ENCODE peak calls at places on chromosomes 2 and 18, in seven cellular contexts. One of them, this sample, is unnamed.

GRCh38 chr2:239439383-239440315 is 38.8 kb upstream of the HDAC4 start:
- DNase-seq in sigmoid colon: no peak
- DNase-seq in upper lobe of right lung: no peak
- DNase-seq in body of pancreas: no peak
- DNase-seq in lung: no peak
- DNase-seq in pancreas: no peak
- DNase-seq in esophagus squamous epithelium: no peak
- DNase-seq in this sample: no peak

GRCh38 chr2:102147935-102148334 is 5.4 kb downstream of the IL1R1 start:
- DNase-seq in upper lobe of right lung: no peak
- DNase-seq in esophagus squamous epithelium: no peak
- DNase-seq in lung: no peak
- DNase-seq in pancreas: no peak
- DNase-seq in body of pancreas: no peak
- DNase-seq in sigmoid colon: no peak
- DNase-seq in this sample: no peak

GRCh38 chr2:241135737-241136136 is 13.5 kb downstream of the PASK start:
- DNase-seq in esophagus squamous epithelium: no peak
- DNase-seq in sigmoid colon: peak; percentile 48
- DNase-seq in body of pancreas: no peak
- DNase-seq in pancreas: no peak
- DNase-seq in upper lobe of right lung: no peak
- DNase-seq in lung: no peak
- DNase-seq in this sample: peak; percentile 72

GRCh38 chr2:171813729-171814128 is 80.3 kb downstream of the SLC25A12 start:
- DNase-seq in body of pancreas: no peak
- DNase-seq in pancreas: no peak
- DNase-seq in sigmoid colon: no peak
- DNase-seq in lung: no peak
- DNase-seq in upper lobe of right lung: no peak
- DNase-seq in esophagus squamous epithelium: no peak
- DNase-seq in this sample: no peak

GRCh38 chr2:120861576-120862191 is 126.0 kb downstream of the GLI2 start:
- DNase-seq in esophagus squamous epithelium: no peak
- DNase-seq in body of pancreas: no peak
- DNase-seq in lung: no peak
- DNase-seq in upper lobe of right lung: peak; percentile 54
- DNase-seq in pancreas: no peak
- DNase-seq in sigmoid colon: no peak
- DNase-seq in this sample: no peak

GRCh38 chr2:168767258-168767657 is 35.2 kb upstream of the NOSTRIN start:
- DNase-seq in sigmoid colon: no peak
- DNase-seq in esophagus squamous epithelium: no peak
- DNase-seq in pancreas: no peak
- DNase-seq in body of pancreas: no peak
- DNase-seq in lung: no peak
- DNase-seq in upper lobe of right lung: no peak
- DNase-seq in this sample: no peak

GRCh38 chr2:3491716-3492474 is 27.4 kb downstream of the ADI1 start:
- DNase-seq in body of pancreas: no peak
- DNase-seq in lung: no peak
- DNase-seq in sigmoid colon: no peak
- DNase-seq in esophagus squamous epithelium: no peak
- DNase-seq in pancreas: no peak
- DNase-seq in upper lobe of right lung: peak; percentile 46
- DNase-seq in this sample: no peak

GRCh38 chr2:61853848-61854434 is at the start of gene FAM161A:
- DNase-seq in lung: peak; percentile 83
- DNase-seq in body of pancreas: peak; percentile 92
- DNase-seq in esophagus squamous epithelium: peak; percentile 56
- DNase-seq in pancreas: peak; percentile 90
- DNase-seq in sigmoid colon: peak; percentile 94
- DNase-seq in upper lobe of right lung: peak; percentile 94
- DNase-seq in this sample: peak; percentile 73

GRCh38 chr18:31555971-31556747 is 35.5 kb upstream of the TTR start:
- DNase-seq in body of pancreas: peak; percentile 52
- DNase-seq in sigmoid colon: no peak
- DNase-seq in esophagus squamous epithelium: no peak
- DNase-seq in upper lobe of right lung: no peak
- DNase-seq in pancreas: no peak
- DNase-seq in lung: no peak
- DNase-seq in this sample: peak; percentile 77

GRCh38 chr2:70381235-70381634 is 79.4 kb upstream of the FAM136A start:
- DNase-seq in sigmoid colon: no peak
- DNase-seq in lung: no peak
- DNase-seq in upper lobe of right lung: no peak
- DNase-seq in esophagus squamous epithelium: no peak
- DNase-seq in pancreas: no peak
- DNase-seq in body of pancreas: no peak
- DNase-seq in this sample: no peak

GRCh38 chr18:35577045-35577848 is 4.3 kb upstream of the GALNT1 start:
- DNase-seq in sigmoid colon: no peak
- DNase-seq in esophagus squamous epithelium: no peak
- DNase-seq in lung: no peak
- DNase-seq in body of pancreas: no peak
- DNase-seq in upper lobe of right lung: no peak
- DNase-seq in pancreas: no peak
- DNase-seq in this sample: no peak

GRCh38 chr18:49768051-49768391 is 45.3 kb downstream of the ACAA2 start:
- DNase-seq in esophagus squamous epithelium: no peak
- DNase-seq in body of pancreas: peak; percentile 72
- DNase-seq in pancreas: no peak
- DNase-seq in lung: peak; percentile 48
- DNase-seq in upper lobe of right lung: peak; percentile 75
- DNase-seq in sigmoid colon: no peak
- DNase-seq in this sample: peak; percentile 77

GRCh38 chr2:29011650-29012060 is 30.6 kb downstream of the TOGARAM2 start:
- DNase-seq in lung: peak; percentile 58
- DNase-seq in upper lobe of right lung: peak; percentile 83
- DNase-seq in body of pancreas: peak; percentile 53
- DNase-seq in esophagus squamous epithelium: no peak
- DNase-seq in sigmoid colon: no peak
- DNase-seq in pancreas: no peak
- DNase-seq in this sample: peak; percentile 65

GRCh38 chr2:120346034-120346666 is at the start of gene INHBB:
- DNase-seq in pancreas: peak; percentile 46
- DNase-seq in sigmoid colon: no peak
- DNase-seq in upper lobe of right lung: no peak
- DNase-seq in lung: no peak
- DNase-seq in body of pancreas: peak; percentile 40
- DNase-seq in esophagus squamous epithelium: no peak
- DNase-seq in this sample: no peak

GRCh38 chr2:28322051-28322450 is 70.6 kb upstream of the FOSL2 start:
- DNase-seq in upper lobe of right lung: no peak
- DNase-seq in pancreas: no peak
- DNase-seq in lung: no peak
- DNase-seq in sigmoid colon: no peak
- DNase-seq in esophagus squamous epithelium: no peak
- DNase-seq in body of pancreas: no peak
- DNase-seq in this sample: no peak

GRCh38 chr18:58615150-58616132 is 13.4 kb downstream of the ALPK2 start:
- DNase-seq in upper lobe of right lung: no peak
- DNase-seq in body of pancreas: no peak
- DNase-seq in pancreas: no peak
- DNase-seq in lung: no peak
- DNase-seq in sigmoid colon: no peak
- DNase-seq in esophagus squamous epithelium: no peak
- DNase-seq in this sample: peak; percentile 72

GRCh38 chr2:150522269-150522668 is 34.8 kb upstream of the RND3 start:
- DNase-seq in pancreas: no peak
- DNase-seq in sigmoid colon: no peak
- DNase-seq in upper lobe of right lung: no peak
- DNase-seq in esophagus squamous epithelium: no peak
- DNase-seq in lung: no peak
- DNase-seq in body of pancreas: no peak
- DNase-seq in this sample: no peak

GRCh38 chr18:44943201-44943881 is 262.7 kb downstream of the SETBP1 start:
- DNase-seq in esophagus squamous epithelium: no peak
- DNase-seq in body of pancreas: no peak
- DNase-seq in upper lobe of right lung: no peak
- DNase-seq in lung: no peak
- DNase-seq in sigmoid colon: no peak
- DNase-seq in pancreas: no peak
- DNase-seq in this sample: no peak

GRCh38 chr2:135904590-135904989 is 28.3 kb upstream of the MCM6 start:
- DNase-seq in lung: no peak
- DNase-seq in sigmoid colon: no peak
- DNase-seq in pancreas: no peak
- DNase-seq in esophagus squamous epithelium: no peak
- DNase-seq in upper lobe of right lung: no peak
- DNase-seq in body of pancreas: no peak
- DNase-seq in this sample: peak; percentile 4

GRCh38 chr18:44632469-44633145 is 48.1 kb upstream of the SETBP1 start:
- DNase-seq in pancreas: no peak
- DNase-seq in sigmoid colon: no peak
- DNase-seq in lung: no peak
- DNase-seq in esophagus squamous epithelium: no peak
- DNase-seq in upper lobe of right lung: no peak
- DNase-seq in body of pancreas: no peak
- DNase-seq in this sample: no peak

GRCh38 chr2:11079131-11079824 is 76.0 kb upstream of the SLC66A3 start:
- DNase-seq in pancreas: no peak
- DNase-seq in esophagus squamous epithelium: no peak
- DNase-seq in sigmoid colon: no peak
- DNase-seq in lung: peak; percentile 15
- DNase-seq in body of pancreas: peak; percentile 29
- DNase-seq in upper lobe of right lung: no peak
- DNase-seq in this sample: no peak

GRCh38 chr18:46265190-46266156 is 161.3 kb downstream of the HAUS1 start:
- DNase-seq in sigmoid colon: no peak
- DNase-seq in esophagus squamous epithelium: no peak
- DNase-seq in upper lobe of right lung: no peak
- DNase-seq in pancreas: no peak
- DNase-seq in lung: no peak
- DNase-seq in body of pancreas: no peak
- DNase-seq in this sample: no peak

GRCh38 chr2:78056976-78057375 is 534.8 kb upstream of the LRRTM4 start:
- DNase-seq in pancreas: no peak
- DNase-seq in body of pancreas: no peak
- DNase-seq in sigmoid colon: no peak
- DNase-seq in esophagus squamous epithelium: no peak
- DNase-seq in upper lobe of right lung: no peak
- DNase-seq in lung: no peak
- DNase-seq in this sample: no peak

DNA sequence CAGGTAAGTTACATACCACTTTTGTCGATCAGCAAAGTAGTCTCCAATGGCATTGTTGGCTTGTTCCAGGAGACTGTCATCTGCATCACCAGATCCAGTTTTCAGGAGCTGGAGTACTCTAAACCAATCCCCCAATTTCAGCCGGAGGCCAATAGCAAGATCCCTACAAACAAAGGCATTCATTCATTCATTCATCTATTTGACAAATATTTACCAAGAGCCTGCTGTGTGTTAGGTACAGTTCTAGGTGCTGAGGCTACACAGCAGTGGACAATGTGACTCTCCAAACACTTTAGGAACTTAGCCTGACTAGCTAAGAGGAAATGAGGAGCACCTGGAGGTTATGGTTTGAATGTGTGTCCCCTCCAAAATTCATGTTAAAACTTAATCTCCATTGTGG is 34.4 kb upstream of the TTC32 start:
- DNase-seq in pancreas: no peak
- DNase-seq in body of pancreas: no peak
- DNase-seq in upper lobe of right lung: no peak
- DNase-seq in esophagus squamous epithelium: no peak
- DNase-seq in sigmoid colon: no peak
- DNase-seq in lung: no peak
- DNase-seq in this sample: no peak
- H3K36me3 ChIP-seq in pancreas: peaks cover 7% of the 10 kb centered on the region
- H3K36me3 ChIP-seq in body of pancreas: no peaks in the 10 kb centered on the region
- H3K36me3 ChIP-seq in upper lobe of right lung: peaks cover 31% of the 10 kb centered on the region
- H3K36me3 ChIP-seq in esophagus squamous epithelium: no peaks in the 10 kb centered on the region
- H3K36me3 ChIP-seq in sigmoid colon: peaks cover 11% of the 10 kb centered on the region
- H3K36me3 ChIP-seq in lung: peaks cover 17% of the 10 kb centered on the region
- H3K36me3 ChIP-seq in this sample: no peaks in the 10 kb centered on the region

GRCh38 chr2:235007664-235008457 is 56.0 kb downstream of the SH3BP4 start:
- DNase-seq in pancreas: peak; percentile 42
- DNase-seq in lung: no peak
- DNase-seq in upper lobe of right lung: no peak
- DNase-seq in body of pancreas: no peak
- DNase-seq in sigmoid colon: no peak
- DNase-seq in esophagus squamous epithelium: no peak
- DNase-seq in this sample: no peak

GRCh38 chr2:235008584-235009044 is 56.8 kb downstream of the SH3BP4 start:
- DNase-seq in body of pancreas: peak; percentile 82
- DNase-seq in lung: no peak
- DNase-seq in upper lobe of right lung: no peak
- DNase-seq in sigmoid colon: no peak
- DNase-seq in pancreas: no peak
- DNase-seq in esophagus squamous epithelium: no peak
- DNase-seq in this sample: peak; percentile 86

GRCh38 chr2:235006986-235007385 is 55.2 kb downstream of the SH3BP4 start:
- DNase-seq in esophagus squamous epithelium: no peak
- DNase-seq in sigmoid colon: no peak
- DNase-seq in pancreas: no peak
- DNase-seq in lung: no peak
- DNase-seq in upper lobe of right lung: no peak
- DNase-seq in body of pancreas: no peak
- DNase-seq in this sample: no peak

GRCh38 chr2:235010117-235010729 is 58.4 kb downstream of the SH3BP4 start:
- DNase-seq in sigmoid colon: no peak
- DNase-seq in pancreas: no peak
- DNase-seq in lung: no peak
- DNase-seq in upper lobe of right lung: no peak
- DNase-seq in body of pancreas: no peak
- DNase-seq in esophagus squamous epithelium: no peak
- DNase-seq in this sample: peak; percentile 77

DNA sequence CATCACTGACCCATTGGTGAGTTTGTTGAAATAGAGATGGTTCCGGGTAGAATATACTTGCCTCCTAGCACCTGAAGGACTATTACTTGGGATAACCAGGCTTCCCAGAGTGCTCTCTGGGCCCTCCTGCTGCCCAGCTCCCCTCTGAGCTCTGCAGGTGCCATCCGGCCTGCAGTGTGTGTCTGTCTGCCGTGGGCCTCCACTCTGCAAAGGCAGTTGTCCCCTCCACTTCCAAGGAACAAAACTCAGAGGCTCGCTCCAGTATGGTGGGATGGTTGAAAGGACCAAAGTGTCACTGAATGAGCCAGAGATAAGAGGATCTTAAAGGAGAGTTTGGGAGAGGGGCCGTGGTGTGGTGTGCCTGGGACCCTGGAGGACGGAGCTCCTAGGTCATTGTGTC is 57.3 kb downstream of the SH3BP4 start:
- DNase-seq in pancreas: no peak
- DNase-seq in body of pancreas: no peak
- DNase-seq in sigmoid colon: no peak
- DNase-seq in esophagus squamous epithelium: no peak
- DNase-seq in upper lobe of right lung: no peak
- DNase-seq in lung: no peak
- DNase-seq in this sample: no peak
- H3K27ac ChIP-seq in pancreas: peak overlapping the region; percentile 81
- H3K27ac ChIP-seq in body of pancreas: peak overlapping the region; percentile 92
- H3K27ac ChIP-seq in sigmoid colon: no peak overlapping the region
- H3K27ac ChIP-seq in esophagus squamous epithelium: peak overlapping the region; percentile 82
- H3K27ac ChIP-seq in upper lobe of right lung: no peak overlapping the region
- H3K27ac ChIP-seq in lung: no peak overlapping the region
- H3K27ac ChIP-seq in this sample: peak overlapping the region; percentile 81

GRCh38 chr2:141015339-141016047 is 1115.3 kb downstream of the LRP1B start:
- DNase-seq in lung: no peak
- DNase-seq in upper lobe of right lung: no peak
- DNase-seq in sigmoid colon: no peak
- DNase-seq in esophagus squamous epithelium: no peak
- DNase-seq in pancreas: no peak
- DNase-seq in body of pancreas: no peak
- DNase-seq in this sample: no peak
- H3K36me3 ChIP-seq in lung: no peaks in the 10 kb centered on the region
- H3K36me3 ChIP-seq in upper lobe of right lung: no peaks in the 10 kb centered on the region
- H3K36me3 ChIP-seq in sigmoid colon: no peaks in the 10 kb centered on the region
- H3K36me3 ChIP-seq in esophagus squamous epithelium: no peaks in the 10 kb centered on the region
- H3K36me3 ChIP-seq in pancreas: no peaks in the 10 kb centered on the region
- H3K36me3 ChIP-seq in body of pancreas: no peaks in the 10 kb centered on the region
- H3K36me3 ChIP-seq in this sample: no peaks in the 10 kb centered on the region

GRCh38 chr2:219533930-219534661 is 9.5 kb downstream of the CHPF start:
- DNase-seq in sigmoid colon: no peak
- DNase-seq in body of pancreas: no peak
- DNase-seq in pancreas: no peak
- DNase-seq in upper lobe of right lung: no peak
- DNase-seq in lung: no peak
- DNase-seq in esophagus squamous epithelium: no peak
- DNase-seq in this sample: no peak
- H3K27ac ChIP-seq in sigmoid colon: no peak overlapping the region
- H3K27ac ChIP-seq in body of pancreas: no peak overlapping the region
- H3K27ac ChIP-seq in pancreas: no peak overlapping the region
- H3K27ac ChIP-seq in upper lobe of right lung: no peak overlapping the region
- H3K27ac ChIP-seq in lung: no peak overlapping the region
- H3K27ac ChIP-seq in esophagus squamous epithelium: no peak overlapping the region
- H3K27ac ChIP-seq in this sample: no peak overlapping the region

This sample was measured in small intestine.